ENCODE peak calls at places on chromosome 17, in six cellular contexts. T is astrocyte, L is left lung, R is testis, C is left ventricle myocardium inferior, O is ovary. H is an unnamed sample. For H3K9me3, the result is how much of the 10 kb centered on the place peaks cover.

GRCh38 chr17:78805301-78805700 is 23.2 kb upstream of the CYTH1 start:
- DNase-seq in O (no peak), T (no peak), R (no peak), L (no peak), C (no peak), H (peak)

GRCh38 chr17:17269926-17270773 is 10.9 kb downstream of the COPS3 start:
- DNase-seq in R (no peak), O (no peak), L (no peak), T (no peak), C (no peak), H (no peak)

GRCh38 chr17:48547839-48548686 is 3.2 kb upstream of the HOXB2 start:
- DNase-seq in R (no peak), O (no peak), L (no peak), T (peak), C (no peak), H (no peak)

GRCh38 chr17:7750321-7750821 is 32.8 kb downstream of the DNAH2 start:
- DNase-seq in T (peak), C (no peak), R (no peak), L (no peak), O (no peak), H (no peak)

GRCh38 chr17:79836952-79837887 is 2.0 kb downstream of the CBX4 start:
- DNase-seq in C (peak), L (peak), R (peak), T (peak), O (peak), H (no peak)

GRCh38 chr17:17493249-17493985 is 2.8 kb downstream of the RASD1 start:
- DNase-seq in T (no peak), C (peak), L (peak), R (peak), O (no peak), H (no peak)

GRCh38 chr17:32912218-32912897 is 15.6 kb upstream of the TMEM98 start:
- DNase-seq in O (peak), L (peak), R (peak), T (peak), C (peak), H (no peak)

GRCh38 chr17:75051941-75052340 is 4.9 kb downstream of the KCTD2 start:
- DNase-seq in T (no peak), L (no peak), R (no peak), O (no peak), C (no peak), H (no peak)

GRCh38 chr17:3913531-3914318 is 2.5 kb downstream of the P2RX1 start:
- DNase-seq in C (peak), T (peak), R (peak), O (peak), L (peak), H (peak)

GRCh38 chr17:17706140-17707060 is 25.1 kb downstream of the RAI1 start:
- DNase-seq in R (no peak), O (no peak), T (no peak), C (no peak), L (no peak), H (no peak)

GRCh38 chr17:18258356-18259038 is at the start of gene FLII:
- DNase-seq in R (peak), L (peak), C (peak), T (peak), O (peak), H (peak)

GRCh38 chr17:14704121-14704520 is 403.2 kb downstream of the HS3ST3B1 start:
- DNase-seq in O (no peak), T (no peak), R (no peak), L (no peak), C (no peak), H (no peak)

GRCh38 chr17:1865252-1866037 is 35.6 kb downstream of the RPA1 start:
- DNase-seq in T (no peak), O (no peak), C (no peak), R (peak), L (no peak), H (peak)

GRCh38 chr17:43385046-43385831 is 13.6 kb upstream of the ARL4D start:
- DNase-seq in L (no peak), C (no peak), O (no peak), T (no peak), R (no peak), H (no peak)

GRCh38 chr17:45895304-45895968 is 1.1 kb downstream of the MAPT start:
- DNase-seq in T (no peak), O (no peak), L (no peak), C (peak), R (no peak), H (peak)

GRCh38 chr17:77331161-77331864 is 190.5 kb downstream of the SEC14L1 start:
- DNase-seq in T (peak), R (peak), O (peak), C (peak), L (peak), H (peak)

GRCh38 chr17:18225121-18225561 is 294 bp upstream of the LLGL1 start:
- DNase-seq in C (peak), L (peak), R (peak), O (peak), T (peak), H (peak)

GRCh38 chr17:81934098-81934757 is 2.9 kb downstream of the PYCR1 start:
- DNase-seq in O (no peak), T (no peak), C (no peak), L (peak), R (no peak), H (no peak)

GRCh38 chr17:52606098-52606497 is 447.6 kb upstream of the CA10 start:
- DNase-seq in L (no peak), T (peak), O (no peak), C (no peak), R (no peak), H (no peak)

GRCh38 chr17:35630530-35631148 is 43.5 kb downstream of the AP2B1 start:
- DNase-seq in R (no peak), C (no peak), O (no peak), T (peak), L (no peak), H (no peak)

GRCh38 chr17:74190154-74190553 is 13.3 kb upstream of the RPL38 start:
- DNase-seq in L (no peak), T (peak), C (no peak), R (no peak), O (no peak), H (no peak)

GRCh38 chr17:66677201-66677981 is 157.5 kb upstream of the CACNG5 start:
- DNase-seq in C (no peak), T (peak), L (no peak), R (no peak), O (no peak), H (no peak)

GRCh38 chr17:52357855-52358254 is 199.3 kb upstream of the CA10 start:
- DNase-seq in O (no peak), T (no peak), L (no peak), R (no peak), C (no peak), H (no peak)

GRCh38 chr17:34542700-34543336 is 36.6 kb upstream of the TMEM132E start:
- DNase-seq in T (no peak), L (no peak), R (peak), O (peak), C (no peak), H (peak)

GRCh38 chr17:75393523-75394331 is 11.8 kb downstream of the GRB2 start:
- DNase-seq in C (peak), L (peak), R (peak), T (peak), O (peak), H (peak)

GRCh38 chr17:80858301-80859003 is 133.2 kb upstream of the CHMP6 start:
- DNase-seq in O (no peak), L (peak), C (no peak), R (no peak), T (no peak), H (no peak)

GRCh38 chr17:29407856-29408255 is 17.7 kb downstream of the TAOK1 start:
- DNase-seq in C (no peak), R (no peak), T (no peak), O (no peak), L (no peak), H (no peak)

GRCh38 chr17:28549274-28550132 is 2.9 kb downstream of the UNC119 start:
- DNase-seq in O (no peak), R (no peak), T (no peak), C (no peak), L (no peak), H (peak)

GRCh38 chr17:73389411-73389810 is 77.6 kb upstream of the CDC42EP4 start:
- DNase-seq in O (no peak), L (peak), T (no peak), R (no peak), C (no peak), H (no peak)

GRCh38 chr17:34319087-34319486 is at the start of gene CCL8:
- DNase-seq in L (no peak), O (no peak), R (no peak), T (no peak), C (no peak), H (no peak)

GRCh38 chr17:67478266-67479118 is 101.4 kb downstream of the PITPNC1 start:
- DNase-seq in L (no peak), C (no peak), O (no peak), T (no peak), R (no peak), H (no peak)

GRCh38 chr17:67125924-67126323 is 81.6 kb downstream of the CACNG1 start:
- DNase-seq in T (no peak), R (no peak), O (no peak), L (no peak), C (no peak), H (no peak)

GRCh38 chr17:9895923-9896322 is 9.1 kb downstream of the RCVRN start:
- DNase-seq in R (no peak), C (no peak), L (no peak), O (no peak), T (no peak), H (no peak)

GRCh38 chr17:9898812-9899211 is 6.3 kb downstream of the RCVRN start:
- DNase-seq in O (no peak), R (no peak), L (no peak), T (no peak), C (no peak), H (no peak)

GRCh38 chr17:9897569-9897968 is 7.5 kb downstream of the RCVRN start:
- DNase-seq in R (no peak), O (no peak), C (no peak), T (no peak), L (no peak), H (no peak)

GRCh38 chr17:9890124-9890523 is 14.9 kb downstream of the RCVRN start:
- DNase-seq in R (peak), O (no peak), T (no peak), C (no peak), L (no peak), H (no peak)

DNA sequence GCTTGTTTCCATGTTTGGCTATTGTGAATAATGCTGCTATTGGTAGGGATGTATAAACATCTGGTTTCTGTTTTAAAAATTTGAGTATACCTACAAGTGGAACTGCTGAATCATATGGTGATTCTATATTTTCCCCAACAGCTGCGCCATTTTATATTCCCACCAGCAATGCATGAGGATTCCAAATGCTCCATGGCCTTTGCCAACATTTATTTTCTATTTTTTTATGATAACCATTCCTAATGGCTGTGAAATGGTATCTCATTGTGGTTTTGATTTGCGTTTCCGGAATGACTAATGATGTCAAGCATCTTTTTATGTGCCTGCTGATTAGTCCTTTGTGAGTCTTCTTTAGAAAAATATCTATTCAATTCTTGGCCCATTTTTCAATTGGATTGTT is 11.5 kb downstream of the RCVRN start:
- DNase-seq in L (no peak), O (no peak), R (no peak), C (no peak), T (peak), H (no peak)
- H3K9me3 ChIP-seq in L (under half), O (under half), R (under half), C (under half), T (under half), H (under half)

GRCh38 chr17:56930739-56931337 is 17.0 kb upstream of the TRIM25 start:
- DNase-seq in C (no peak), L (no peak), T (no peak), O (no peak), R (no peak), H (no peak)

GRCh38 chr17:56929362-56929969 is 15.6 kb upstream of the TRIM25 start:
- DNase-seq in T (no peak), C (no peak), O (no peak), L (no peak), R (no peak), H (no peak)

GRCh38 chr17:56926704-56927103 is 12.9 kb upstream of the TRIM25 start:
- DNase-seq in T (no peak), C (no peak), L (no peak), O (no peak), R (no peak), H (no peak)

GRCh38 chr17:56926270-56926669 is 12.4 kb upstream of the TRIM25 start:
- DNase-seq in L (no peak), R (no peak), T (no peak), C (no peak), O (no peak), H (no peak)

GRCh38 chr17:56928586-56928985 is 14.7 kb upstream of the TRIM25 start:
- DNase-seq in O (no peak), R (no peak), L (no peak), C (no peak), T (no peak), H (no peak)
- H3K9me3 ChIP-seq in O (under half), R (under half), L (under half), C (under half), T (under half), H (under half)

GRCh38 chr17:40760105-40761016 is 5.2 kb upstream of the KRT25 start:
- DNase-seq in R (no peak), T (no peak), C (no peak), O (no peak), L (no peak), H (no peak)
- H3K9me3 ChIP-seq in R (under half), T (under half), C (half or more), O (under half), L (under half), H (under half)

GRCh38 chr17:70314506-70314905 is 145.2 kb downstream of the KCNJ2 start:
- DNase-seq in R (no peak), T (no peak), C (no peak), L (no peak), O (no peak), H (no peak)
- H3K9me3 ChIP-seq in R (under half), T (under half), C (under half), L (under half), O (under half), H (under half)

GRCh38 chr17:5352681-5353289 is 66.7 kb downstream of the NUP88 start:
- DNase-seq in C (no peak), T (no peak), O (no peak), R (no peak), L (no peak), H (no peak)
- H3K9me3 ChIP-seq in C (under half), T (under half), O (under half), R (under half), L (under half), H (under half)

DNA sequence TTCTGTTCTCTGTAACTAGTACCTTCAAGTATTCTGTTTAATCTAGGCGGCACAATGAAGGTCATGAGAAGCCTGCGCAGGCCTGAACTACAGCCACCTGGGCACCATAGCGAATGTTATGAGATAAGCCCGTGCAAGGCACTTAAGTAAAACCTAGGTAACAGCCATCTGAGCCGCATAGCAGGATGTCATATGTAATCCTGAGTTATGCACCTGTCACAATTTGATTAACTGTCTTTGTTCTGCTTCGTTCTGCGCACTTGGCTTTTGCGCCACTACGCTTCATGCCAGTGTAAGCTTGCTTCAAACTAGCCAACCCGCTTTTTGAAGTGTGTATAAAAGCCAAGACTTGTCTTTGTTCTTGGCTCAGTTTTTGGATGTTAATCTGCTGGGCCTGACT is 449.8 kb downstream of the KCNJ18 start:
- DNase-seq in T (no peak), O (no peak), R (no peak), C (no peak), L (no peak), H (no peak)
- H3K9me3 ChIP-seq in T (under half), O (under half), R (under half), C (under half), L (under half), H (under half)

GRCh38 chr17:60496051-60496450 is 30.0 kb downstream of the APPBP2 start:
- DNase-seq in L (no peak), O (no peak), C (no peak), T (no peak), R (no peak), H (no peak)

GRCh38 chr17:60493847-60494321 is 32.2 kb downstream of the APPBP2 start:
- DNase-seq in L (no peak), T (no peak), R (no peak), O (no peak), C (no peak), H (no peak)

GRCh38 chr17:60495260-60495659 is 30.8 kb downstream of the APPBP2 start:
- DNase-seq in R (no peak), T (no peak), O (no peak), L (no peak), C (no peak), H (no peak)

DNA sequence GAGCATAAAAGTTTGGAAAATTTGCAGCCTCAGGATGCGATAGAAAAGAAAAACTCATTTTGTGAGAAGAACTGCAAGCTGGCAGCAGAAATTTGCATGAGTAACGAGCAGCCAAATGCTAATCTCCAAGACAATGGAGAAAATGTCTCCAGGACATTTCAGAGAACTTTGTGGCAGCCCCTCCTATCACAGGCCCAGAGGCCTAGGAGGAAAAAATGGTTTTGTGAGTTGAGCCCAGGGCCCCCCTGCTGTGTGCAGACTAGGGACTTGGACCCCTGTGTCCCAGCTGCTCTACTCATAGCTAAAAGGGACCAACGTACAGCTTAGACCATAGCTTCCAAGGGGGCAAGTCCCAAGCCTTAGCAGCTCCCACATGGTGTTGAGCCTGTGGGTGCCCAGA is 34.3 kb downstream of the APPBP2 start:
- DNase-seq in O (no peak), T (no peak), C (no peak), R (no peak), L (no peak), H (no peak)
- H3K9me3 ChIP-seq in O (under half), T (under half), C (under half), R (under half), L (under half), H (under half)

DNA sequence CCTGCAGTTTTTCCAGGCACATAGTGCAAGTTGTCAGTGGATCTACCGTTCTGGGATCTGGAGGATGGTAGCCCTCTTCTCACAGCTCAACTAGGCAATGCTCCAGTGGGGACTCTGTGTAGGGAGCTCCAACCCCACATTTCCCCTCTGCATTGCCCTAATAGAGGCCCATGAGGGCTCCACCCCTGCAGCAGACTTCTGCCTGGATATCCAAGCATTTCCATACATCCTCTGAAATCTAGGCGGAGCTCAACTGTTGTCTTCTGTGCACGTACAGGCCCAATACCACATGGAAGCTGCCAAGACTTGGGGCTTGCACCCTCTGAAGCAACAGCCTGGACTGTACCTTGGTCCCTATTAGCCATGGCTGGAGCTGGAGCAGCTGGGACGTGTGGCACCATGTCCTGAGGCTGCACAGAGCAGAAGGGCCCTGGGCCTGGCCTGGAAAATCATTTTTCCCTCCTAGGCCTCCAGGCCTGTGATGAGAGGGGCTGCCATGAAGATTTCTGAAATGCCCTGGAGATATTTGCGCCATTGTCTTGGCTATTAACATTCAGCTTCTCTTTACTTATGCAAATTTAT is 10.9 kb upstream of the MILR1 start:
- DNase-seq in R (no peak), L (no peak), O (no peak), C (no peak), T (no peak), H (no peak)
- H3K9me3 ChIP-seq in R (under half), L (under half), O (under half), C (under half), T (under half), H (under half)